ENCODE peak calls at places on chromosomes 16 and 17, in nine cellular contexts. One of them, this sample, is unnamed. For H3K9me3, the result is how much of the 10 kb centered on the place peaks cover.

GRCh38 chr16:48381201-48381600 is 4.0 kb downstream of the SIAH1 start:
- DNase-seq in small intestine: no peak
- DNase-seq in mammary epithelial cell: peak
- DNase-seq in mesenchymal stem cell: peak
- DNase-seq in fibroblast of lung: peak
- DNase-seq in lower lobe of right lung: no peak
- DNase-seq in GM23248: peak
- DNase-seq in prostate gland: no peak
- DNase-seq in right atrium auricular region: no peak
- DNase-seq in this sample: no peak

GRCh38 chr16:17467923-17468540 is 2.7 kb downstream of the XYLT1 start:
- DNase-seq in small intestine: peak
- DNase-seq in mammary epithelial cell: peak
- DNase-seq in mesenchymal stem cell: no peak
- DNase-seq in fibroblast of lung: peak
- DNase-seq in lower lobe of right lung: no peak
- DNase-seq in GM23248: peak
- DNase-seq in prostate gland: peak
- DNase-seq in right atrium auricular region: peak
- DNase-seq in this sample: peak

GRCh38 chr17:8120520-8121443 is 2.5 kb upstream of the ALOXE3 start:
- DNase-seq in small intestine: peak
- DNase-seq in mammary epithelial cell: peak
- DNase-seq in mesenchymal stem cell: peak
- DNase-seq in fibroblast of lung: peak
- DNase-seq in lower lobe of right lung: peak
- DNase-seq in GM23248: peak
- DNase-seq in prostate gland: peak
- DNase-seq in right atrium auricular region: no peak
- DNase-seq in this sample: peak

GRCh38 chr16:12971216-12971615 is 69.8 kb downstream of the SHISA9 start:
- DNase-seq in small intestine: no peak
- DNase-seq in mammary epithelial cell: peak
- DNase-seq in mesenchymal stem cell: no peak
- DNase-seq in fibroblast of lung: no peak
- DNase-seq in lower lobe of right lung: no peak
- DNase-seq in GM23248: no peak
- DNase-seq in prostate gland: no peak
- DNase-seq in right atrium auricular region: no peak
- DNase-seq in this sample: peak

GRCh38 chr16:88815901-88816589 is 4.3 kb upstream of the APRT start:
- DNase-seq in small intestine: peak
- DNase-seq in mammary epithelial cell: no peak
- DNase-seq in mesenchymal stem cell: peak
- DNase-seq in fibroblast of lung: no peak
- DNase-seq in lower lobe of right lung: no peak
- DNase-seq in GM23248: peak
- DNase-seq in prostate gland: no peak
- DNase-seq in right atrium auricular region: no peak
- DNase-seq in this sample: no peak

GRCh38 chr17:45743626-45744326 is 40.3 kb upstream of the CRHR1 start:
- DNase-seq in small intestine: no peak
- DNase-seq in mammary epithelial cell: no peak
- DNase-seq in mesenchymal stem cell: no peak
- DNase-seq in fibroblast of lung: no peak
- DNase-seq in lower lobe of right lung: no peak
- DNase-seq in GM23248: no peak
- DNase-seq in prostate gland: no peak
- DNase-seq in right atrium auricular region: no peak
- DNase-seq in this sample: no peak

GRCh38 chr17:42077770-42078169 is 20.5 kb downstream of the ZNF385C start:
- DNase-seq in small intestine: no peak
- DNase-seq in mammary epithelial cell: no peak
- DNase-seq in mesenchymal stem cell: no peak
- DNase-seq in fibroblast of lung: no peak
- DNase-seq in lower lobe of right lung: no peak
- DNase-seq in GM23248: no peak
- DNase-seq in prostate gland: no peak
- DNase-seq in right atrium auricular region: no peak
- DNase-seq in this sample: no peak

GRCh38 chr16:89007371-89008249 is 30.6 kb upstream of the CBFA2T3 start:
- DNase-seq in small intestine: no peak
- DNase-seq in mammary epithelial cell: no peak
- DNase-seq in mesenchymal stem cell: no peak
- DNase-seq in fibroblast of lung: no peak
- DNase-seq in lower lobe of right lung: peak
- DNase-seq in GM23248: no peak
- DNase-seq in prostate gland: no peak
- DNase-seq in right atrium auricular region: no peak
- DNase-seq in this sample: no peak

GRCh38 chr16:77584205-77584859 is 138.0 kb upstream of the NUDT7 start:
- DNase-seq in small intestine: peak
- DNase-seq in mammary epithelial cell: peak
- DNase-seq in mesenchymal stem cell: peak
- DNase-seq in fibroblast of lung: peak
- DNase-seq in lower lobe of right lung: no peak
- DNase-seq in GM23248: peak
- DNase-seq in prostate gland: peak
- DNase-seq in right atrium auricular region: peak
- DNase-seq in this sample: peak

DNA sequence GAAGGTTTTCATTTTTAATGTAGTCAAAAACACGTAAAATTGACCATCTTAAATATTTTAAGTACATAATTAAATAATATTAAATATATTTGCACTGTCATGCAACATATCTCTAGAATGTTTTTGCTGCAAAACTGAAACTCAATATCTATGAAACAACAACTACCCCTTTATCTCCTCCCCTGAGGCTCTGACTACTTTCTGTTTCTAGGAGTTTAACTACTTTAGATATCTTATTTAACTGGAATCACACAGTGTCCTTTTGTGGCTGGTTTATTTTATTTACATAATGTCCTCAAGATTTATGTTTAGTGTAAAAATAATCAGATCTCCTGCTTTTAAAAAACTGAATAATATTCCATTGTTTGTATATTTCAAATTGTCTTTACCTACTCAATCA is 2003.9 kb downstream of the TP53TG3F start:
- DNase-seq in small intestine: no peak
- DNase-seq in mammary epithelial cell: no peak
- DNase-seq in mesenchymal stem cell: no peak
- DNase-seq in fibroblast of lung: no peak
- DNase-seq in lower lobe of right lung: no peak
- DNase-seq in GM23248: no peak
- DNase-seq in prostate gland: no peak
- DNase-seq in right atrium auricular region: no peak
- DNase-seq in this sample: no peak
- H3K9me3 ChIP-seq in small intestine: under half
- H3K9me3 ChIP-seq in mammary epithelial cell: under half
- H3K9me3 ChIP-seq in mesenchymal stem cell: half or more
- H3K9me3 ChIP-seq in fibroblast of lung: under half
- H3K9me3 ChIP-seq in lower lobe of right lung: under half
- H3K9me3 ChIP-seq in GM23248: under half
- H3K9me3 ChIP-seq in prostate gland: under half
- H3K9me3 ChIP-seq in right atrium auricular region: under half
- H3K9me3 ChIP-seq in this sample: under half

GRCh38 chr17:82745524-82745923 is 6.3 kb upstream of the TBCD start:
- DNase-seq in small intestine: no peak
- DNase-seq in mammary epithelial cell: no peak
- DNase-seq in mesenchymal stem cell: no peak
- DNase-seq in fibroblast of lung: no peak
- DNase-seq in lower lobe of right lung: peak
- DNase-seq in GM23248: no peak
- DNase-seq in prostate gland: no peak
- DNase-seq in right atrium auricular region: no peak
- DNase-seq in this sample: no peak

GRCh38 chr17:82737981-82738877 is 2.8 kb downstream of the FN3K start:
- DNase-seq in small intestine: no peak
- DNase-seq in mammary epithelial cell: no peak
- DNase-seq in mesenchymal stem cell: no peak
- DNase-seq in fibroblast of lung: no peak
- DNase-seq in lower lobe of right lung: peak
- DNase-seq in GM23248: peak
- DNase-seq in prostate gland: no peak
- DNase-seq in right atrium auricular region: peak
- DNase-seq in this sample: peak

GRCh38 chr17:82743344-82744219 is 8.2 kb downstream of the FN3K start:
- DNase-seq in small intestine: no peak
- DNase-seq in mammary epithelial cell: no peak
- DNase-seq in mesenchymal stem cell: no peak
- DNase-seq in fibroblast of lung: no peak
- DNase-seq in lower lobe of right lung: peak
- DNase-seq in GM23248: no peak
- DNase-seq in prostate gland: no peak
- DNase-seq in right atrium auricular region: no peak
- DNase-seq in this sample: no peak

GRCh38 chr17:82736511-82737185 is 1.2 kb downstream of the FN3K start:
- DNase-seq in small intestine: no peak
- DNase-seq in mammary epithelial cell: no peak
- DNase-seq in mesenchymal stem cell: no peak
- DNase-seq in fibroblast of lung: no peak
- DNase-seq in lower lobe of right lung: no peak
- DNase-seq in GM23248: no peak
- DNase-seq in prostate gland: no peak
- DNase-seq in right atrium auricular region: no peak
- DNase-seq in this sample: no peak

DNA sequence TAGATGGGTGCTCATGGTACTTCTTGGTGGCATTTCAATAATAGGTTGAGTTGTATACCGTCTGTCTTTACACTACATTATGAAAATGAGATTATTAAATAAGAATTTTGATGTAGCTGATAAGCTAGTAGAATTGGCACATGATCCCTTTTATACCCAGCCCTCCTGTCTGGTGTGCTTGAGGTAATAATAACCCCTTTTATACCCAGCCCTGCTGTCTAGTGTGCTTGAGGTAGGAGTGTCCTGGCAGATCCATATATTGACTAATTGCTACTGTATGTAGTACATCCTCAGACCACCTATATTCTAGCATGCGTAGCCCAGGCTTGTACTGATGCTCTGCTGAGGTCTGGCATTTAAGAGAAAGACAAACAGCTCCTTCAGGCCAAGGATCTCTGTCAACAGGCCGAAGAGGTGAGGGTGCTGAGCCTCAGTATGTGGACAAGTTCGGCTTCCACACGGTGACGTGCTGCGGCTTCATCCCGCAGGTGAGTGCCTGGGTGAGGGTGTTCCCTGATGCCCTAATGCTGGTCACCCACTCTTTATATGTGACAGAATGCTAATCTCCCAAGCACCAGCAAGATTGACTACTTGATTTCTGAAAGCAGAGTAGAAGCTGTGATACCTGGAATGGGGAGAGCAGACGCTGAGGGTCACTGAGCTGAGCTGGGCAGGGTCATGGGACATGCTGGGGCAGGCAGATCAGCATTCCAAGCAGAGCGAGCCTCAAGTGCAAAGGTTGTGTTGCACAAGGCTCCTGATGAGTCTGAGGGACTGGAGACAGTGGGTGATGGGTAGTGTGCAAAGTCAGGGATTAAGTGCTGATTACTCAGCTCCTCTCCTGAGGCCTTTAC is 5.7 kb downstream of the FN3K start:
- DNase-seq in small intestine: peak
- DNase-seq in mammary epithelial cell: peak
- DNase-seq in mesenchymal stem cell: no peak
- DNase-seq in fibroblast of lung: peak
- DNase-seq in lower lobe of right lung: peak
- DNase-seq in GM23248: peak
- DNase-seq in prostate gland: no peak
- DNase-seq in right atrium auricular region: no peak
- DNase-seq in this sample: no peak
- H3K9me3 ChIP-seq in small intestine: under half
- H3K9me3 ChIP-seq in mammary epithelial cell: under half
- H3K9me3 ChIP-seq in mesenchymal stem cell: under half
- H3K9me3 ChIP-seq in fibroblast of lung: under half
- H3K9me3 ChIP-seq in lower lobe of right lung: under half
- H3K9me3 ChIP-seq in GM23248: under half
- H3K9me3 ChIP-seq in prostate gland: under half
- H3K9me3 ChIP-seq in right atrium auricular region: under half
- H3K9me3 ChIP-seq in this sample: under half

GRCh38 chr17:77174928-77175720 is 34.4 kb downstream of the SEC14L1 start:
- DNase-seq in small intestine: no peak
- DNase-seq in mammary epithelial cell: peak
- DNase-seq in mesenchymal stem cell: no peak
- DNase-seq in fibroblast of lung: no peak
- DNase-seq in lower lobe of right lung: no peak
- DNase-seq in GM23248: no peak
- DNase-seq in prostate gland: no peak
- DNase-seq in right atrium auricular region: no peak
- DNase-seq in this sample: no peak
- H3K9me3 ChIP-seq in small intestine: under half
- H3K9me3 ChIP-seq in mammary epithelial cell: under half
- H3K9me3 ChIP-seq in mesenchymal stem cell: under half
- H3K9me3 ChIP-seq in fibroblast of lung: under half
- H3K9me3 ChIP-seq in lower lobe of right lung: under half
- H3K9me3 ChIP-seq in GM23248: under half
- H3K9me3 ChIP-seq in prostate gland: under half
- H3K9me3 ChIP-seq in right atrium auricular region: under half
- H3K9me3 ChIP-seq in this sample: under half

GRCh38 chr17:5182597-5183409 is 8.9 kb downstream of the ZNF594 start:
- DNase-seq in small intestine: no peak
- DNase-seq in mammary epithelial cell: no peak
- DNase-seq in mesenchymal stem cell: no peak
- DNase-seq in fibroblast of lung: no peak
- DNase-seq in lower lobe of right lung: no peak
- DNase-seq in GM23248: no peak
- DNase-seq in prostate gland: no peak
- DNase-seq in right atrium auricular region: no peak
- DNase-seq in this sample: no peak

GRCh38 chr17:5183410-5183793 is 8.3 kb downstream of the ZNF594 start:
- DNase-seq in small intestine: no peak
- DNase-seq in mammary epithelial cell: no peak
- DNase-seq in mesenchymal stem cell: no peak
- DNase-seq in fibroblast of lung: no peak
- DNase-seq in lower lobe of right lung: no peak
- DNase-seq in GM23248: no peak
- DNase-seq in prostate gland: no peak
- DNase-seq in right atrium auricular region: no peak
- DNase-seq in this sample: no peak

GRCh38 chr17:5184284-5184683 is 7.4 kb downstream of the ZNF594 start:
- DNase-seq in small intestine: no peak
- DNase-seq in mammary epithelial cell: no peak
- DNase-seq in mesenchymal stem cell: no peak
- DNase-seq in fibroblast of lung: no peak
- DNase-seq in lower lobe of right lung: no peak
- DNase-seq in GM23248: no peak
- DNase-seq in prostate gland: no peak
- DNase-seq in right atrium auricular region: no peak
- DNase-seq in this sample: no peak

GRCh38 chr17:5181509-5182305 is 10.0 kb downstream of the ZNF594 start:
- DNase-seq in small intestine: no peak
- DNase-seq in mammary epithelial cell: no peak
- DNase-seq in mesenchymal stem cell: no peak
- DNase-seq in fibroblast of lung: no peak
- DNase-seq in lower lobe of right lung: no peak
- DNase-seq in GM23248: no peak
- DNase-seq in prostate gland: no peak
- DNase-seq in right atrium auricular region: no peak
- DNase-seq in this sample: no peak

DNA sequence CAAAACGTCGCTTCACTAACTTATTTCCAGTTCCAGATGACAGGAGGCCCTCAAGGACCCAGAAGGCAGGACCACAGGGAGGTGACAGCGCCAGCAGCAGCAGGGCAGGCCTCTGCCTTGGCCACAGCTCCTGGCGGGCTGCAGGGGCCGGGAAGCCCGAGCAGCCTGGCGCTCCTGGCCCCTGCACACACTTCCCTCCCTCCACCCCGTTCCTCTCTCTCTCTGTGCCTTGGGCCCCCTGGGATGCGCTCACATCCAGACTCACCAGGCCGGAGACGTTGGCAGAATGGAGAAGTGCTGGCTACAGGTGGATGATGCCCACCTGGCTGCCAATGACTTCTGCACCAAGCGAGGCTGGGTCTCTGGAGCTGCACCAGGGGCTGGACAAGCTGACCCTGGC is 12.7 kb downstream of the ZNF594 start:
- DNase-seq in small intestine: no peak
- DNase-seq in mammary epithelial cell: no peak
- DNase-seq in mesenchymal stem cell: no peak
- DNase-seq in fibroblast of lung: no peak
- DNase-seq in lower lobe of right lung: no peak
- DNase-seq in GM23248: no peak
- DNase-seq in prostate gland: no peak
- DNase-seq in right atrium auricular region: no peak
- DNase-seq in this sample: no peak
- H3K9me3 ChIP-seq in small intestine: under half
- H3K9me3 ChIP-seq in mammary epithelial cell: half or more
- H3K9me3 ChIP-seq in mesenchymal stem cell: half or more
- H3K9me3 ChIP-seq in fibroblast of lung: under half
- H3K9me3 ChIP-seq in lower lobe of right lung: half or more
- H3K9me3 ChIP-seq in GM23248: under half
- H3K9me3 ChIP-seq in prostate gland: under half
- H3K9me3 ChIP-seq in right atrium auricular region: half or more
- H3K9me3 ChIP-seq in this sample: under half